ENCODE peak calls at places on chromosomes 1 and 21, in nine cellular contexts. A is A549, P is esophagus muscularis mucosa, Y is IMR-90, T is heart left ventricle, Q is sigmoid colon, O is adrenal gland, B is esophagus squamous epithelium, X is HCT116. E is an unnamed sample.

GRCh38 chr1:56648546-56648945 is 3.4 kb downstream of the PRKAA2 start:
- DNase-seq in A (no peak), P (no peak), Y (no peak), T (no peak), Q (no peak), O (no peak), B (no peak), X (no peak), E (no peak)

GRCh38 chr1:109806733-109807397 is 43.1 kb upstream of the EPS8L3 start:
- DNase-seq in A (no peak), P (no peak), Y (no peak), T (no peak), Q (no peak), O (no peak), B (no peak), X (no peak), E (peak)

GRCh38 chr1:150619576-150620509 is 9.6 kb downstream of the ENSA start:
- DNase-seq in A (peak), P (no peak), Y (peak), T (peak), Q (peak), O (peak), B (no peak), X (no peak), E (no peak)

GRCh38 chr1:41399148-41399795 is 38.0 kb downstream of the FOXO6 start:
- DNase-seq in A (no peak), P (no peak), Y (no peak), T (no peak), Q (no peak), O (no peak), B (no peak), X (no peak), E (no peak)

GRCh38 chr1:153404768-153405167 is 11.6 kb upstream of the S100A7A start:
- DNase-seq in A (peak), P (peak), Y (no peak), T (peak), Q (no peak), O (peak), B (no peak), X (peak), E (peak)

GRCh38 chr1:230067871-230068814 is 1.1 kb downstream of the GALNT2 start:
- DNase-seq in A (no peak), P (no peak), Y (no peak), T (peak), Q (no peak), O (peak), B (no peak), X (no peak), E (no peak)

GRCh38 chr1:177355575-177355974 is 184.8 kb downstream of the BRINP2 start:
- DNase-seq in A (peak), P (no peak), Y (peak), T (no peak), Q (no peak), O (no peak), B (no peak), X (no peak), E (peak)

GRCh38 chr1:22889213-22889827 is 83.3 kb downstream of the LACTBL1 start:
- DNase-seq in A (peak), P (no peak), Y (peak), T (no peak), Q (no peak), O (peak), B (no peak), X (peak), E (no peak)

GRCh38 chr1:23283660-23284602 is 60.2 kb downstream of the HNRNPR start:
- DNase-seq in A (no peak), P (no peak), Y (peak), T (no peak), Q (no peak), O (no peak), B (no peak), X (no peak), E (no peak)

GRCh38 chr1:201103666-201104065 is 8.6 kb downstream of the CACNA1S start:
- DNase-seq in A (no peak), P (no peak), Y (no peak), T (no peak), Q (no peak), O (no peak), B (no peak), X (no peak), E (no peak)

GRCh38 chr1:247299723-247300381 is 31.8 kb downstream of the ZNF496 start:
- DNase-seq in A (no peak), P (no peak), Y (no peak), T (no peak), Q (no peak), O (no peak), B (no peak), X (no peak), E (no peak)

GRCh38 chr1:224670506-224670905 is 54.4 kb downstream of the CNIH3 start:
- DNase-seq in A (no peak), P (no peak), Y (peak), T (no peak), Q (no peak), O (no peak), B (no peak), X (no peak), E (no peak)

GRCh38 chr1:186102559-186103148 is 272.4 kb downstream of the TPR start:
- DNase-seq in A (no peak), P (no peak), Y (peak), T (peak), Q (no peak), O (peak), B (no peak), X (no peak), E (no peak)

GRCh38 chr1:168348146-168348709 is 67.6 kb downstream of the TBX19 start:
- DNase-seq in A (peak), P (no peak), Y (no peak), T (no peak), Q (no peak), O (no peak), B (no peak), X (peak), E (no peak)

GRCh38 chr1:113835686-113836290 is 23.5 kb upstream of the RSBN1 start:
- DNase-seq in A (peak), P (no peak), Y (peak), T (no peak), Q (no peak), O (no peak), B (no peak), X (peak), E (no peak)

GRCh38 chr1:1899967-1900327 is 9.1 kb upstream of the GNB1 start:
- DNase-seq in A (no peak), P (no peak), Y (no peak), T (no peak), Q (no peak), O (no peak), B (no peak), X (no peak), E (no peak)

GRCh38 chr21:23921670-23922418 is 1685.4 kb downstream of the MRPL39 start:
- DNase-seq in A (no peak), P (no peak), Y (no peak), T (no peak), Q (no peak), O (no peak), B (no peak), X (no peak), E (no peak)

DNA sequence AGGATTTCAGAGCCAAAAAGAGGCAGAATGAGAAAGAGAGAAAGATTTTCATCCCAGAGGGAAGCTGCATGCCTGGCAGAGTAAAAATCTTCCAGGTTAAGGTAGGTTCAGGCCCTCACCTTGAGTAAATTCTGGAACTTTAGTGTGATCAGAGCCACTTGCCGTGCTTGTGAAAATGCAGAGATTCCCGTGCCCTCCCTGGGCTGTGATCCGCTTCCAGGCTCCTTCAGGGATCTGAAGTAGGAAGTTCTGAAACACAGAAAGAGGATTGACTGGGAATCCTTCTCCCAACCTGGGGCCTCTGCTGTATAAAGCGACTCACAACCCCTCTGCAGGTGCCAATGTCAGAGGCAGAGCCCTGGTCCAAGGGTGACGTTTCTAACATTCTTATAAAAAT is 26.6 kb downstream of the NUAK2 start:
- DNase-seq in A (no peak), P (no peak), Y (peak), T (no peak), Q (no peak), O (no peak), B (no peak), X (no peak), E (no peak)
- TF ChIP-seq POLR2A in A (no peak), P (no peak), Y (no peak), T (no peak), Q (no peak), O (no peak), B (no peak), X (no peak), E (no peak)

DNA sequence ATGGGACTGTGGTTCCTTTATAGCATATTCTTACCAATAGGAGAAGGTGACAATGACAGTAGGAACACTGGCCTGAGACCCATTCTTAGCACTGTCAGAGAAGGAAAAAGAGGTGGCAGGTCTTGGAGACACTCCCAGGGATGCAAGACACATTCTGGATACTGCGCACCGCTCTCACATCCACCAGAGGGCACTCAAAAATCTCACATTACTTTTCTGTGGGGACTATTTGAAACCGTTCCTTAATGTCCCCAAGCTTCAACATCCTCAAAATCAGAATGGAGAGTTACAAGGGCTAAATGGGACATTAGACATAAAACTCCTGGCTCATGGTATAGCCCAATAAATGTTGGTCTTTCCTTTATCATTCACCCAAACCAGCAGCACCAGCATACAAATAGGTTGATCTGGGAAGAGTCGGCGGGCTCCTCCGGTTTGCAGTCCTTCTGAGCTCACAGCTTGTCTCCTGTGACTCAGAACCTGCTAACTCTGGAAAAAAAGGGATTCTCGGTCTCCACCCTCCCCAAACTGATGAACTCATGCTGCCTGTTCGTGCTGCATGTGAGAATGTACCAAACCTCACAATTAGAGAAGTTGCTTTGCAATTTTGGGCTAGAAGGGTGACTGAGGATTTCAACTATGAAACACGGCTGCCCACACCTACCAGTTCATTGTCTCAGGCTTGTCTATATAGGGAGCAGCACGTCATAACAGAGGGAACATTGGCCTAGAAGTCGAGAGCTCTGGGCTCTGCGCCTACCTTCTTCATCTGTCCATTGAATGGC is 40.2 kb downstream of the IL12RB2 start:
- DNase-seq in A (peak), P (no peak), Y (peak), T (peak), Q (no peak), O (peak), B (no peak), X (peak), E (peak)
- H3K4me3 ChIP-seq in A (no peak), P (no peak), Y (no peak), T (no peak), Q (no peak), O (no peak), B (peak), X (no peak), E (no peak)

DNA sequence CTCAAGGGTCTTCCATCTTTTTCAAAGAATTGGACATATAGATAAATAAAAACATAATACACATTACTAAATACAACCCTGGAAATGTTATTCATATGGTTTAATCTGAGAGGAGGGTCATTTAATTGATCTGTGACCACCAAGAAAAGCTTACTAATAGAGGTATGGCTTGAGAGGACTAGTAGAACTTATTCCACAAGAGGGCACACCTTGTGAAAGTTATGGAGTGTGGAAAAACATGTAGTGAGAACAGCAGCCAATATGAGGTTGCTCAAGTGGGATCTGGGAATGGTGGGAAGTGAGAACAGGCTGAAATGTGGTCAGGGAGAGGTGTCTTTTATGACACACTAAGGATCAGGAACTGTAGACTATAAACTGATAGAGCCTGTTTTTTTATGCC is 973.5 kb upstream of the B3GALT2 start:
- DNase-seq in A (peak), P (no peak), Y (peak), T (no peak), Q (no peak), O (no peak), B (no peak), X (peak), E (no peak)
- TF ChIP-seq CTCF in A (no peak), P (no peak), Y (no peak), T (no peak), Q (no peak), O (no peak), B (no peak), X (no peak), E (no peak)

DNA sequence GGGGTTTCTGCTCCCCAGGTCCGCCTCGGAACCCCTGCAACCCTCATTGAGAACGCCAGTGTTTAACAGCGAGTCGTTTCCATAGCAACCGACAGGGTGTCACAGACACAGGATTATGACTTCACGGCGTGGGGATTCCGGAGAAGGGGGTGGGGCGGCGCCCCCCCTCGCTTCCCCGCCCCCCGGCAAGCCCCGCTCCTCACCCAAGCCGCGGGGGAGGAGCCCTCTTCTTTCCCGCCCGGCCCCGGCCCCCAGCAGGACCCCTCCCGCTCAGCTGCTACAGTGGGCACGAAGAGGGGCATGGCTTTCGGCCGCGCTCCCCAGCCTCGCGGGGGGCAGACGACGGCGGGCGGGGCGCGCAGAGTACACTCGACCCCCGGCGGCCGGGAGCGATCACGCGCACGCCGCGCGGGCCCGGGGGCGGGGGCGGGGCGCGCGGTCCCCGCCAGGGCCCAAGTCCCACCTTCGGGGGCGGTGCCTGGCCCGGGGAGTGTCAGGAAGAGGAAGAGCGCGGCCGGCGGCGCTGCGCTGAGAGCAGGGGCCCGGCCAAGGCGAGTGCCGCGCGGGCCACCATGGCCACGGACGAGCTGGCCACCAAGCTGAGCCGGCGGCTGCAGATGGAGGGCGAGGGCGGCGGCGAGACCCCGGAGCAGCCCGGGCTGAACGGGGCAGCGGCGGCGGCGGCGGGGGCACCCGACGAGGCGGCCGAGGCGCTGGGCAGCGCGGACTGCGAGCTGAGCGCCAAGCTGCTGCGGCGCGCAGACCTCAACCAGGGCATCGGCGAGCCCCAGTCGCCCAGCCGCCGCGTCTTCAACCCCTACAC is at the start of gene EFHD2:
- DNase-seq in A (peak), P (no peak), Y (peak), T (peak), Q (peak), O (peak), B (no peak), X (no peak), E (peak)
- TF ChIP-seq POLR2A in A (peak), P (peak), Y (peak), T (peak), Q (no peak), O (peak), B (peak), X (peak), E (no peak)